ENCODE peak calls at places on chromosomes 7 and 10, in six cellular contexts. O is AML-193; S is prostate gland; A is iPS-NIHi11; X is activated T-cell treated with anti-CD3 and anti-CD28 coated beads, Interleukin-2, amount 50 U/mL, for 72 hours; H is colonic mucosa. I is an unnamed sample.

GRCh38 chr10:92880912-92881311 is 32.6 kb downstream of the EXOC6 start:
- DNase-seq in H (no peak), X (no peak), A (no peak), S (no peak), O (no peak), I (no peak)

GRCh38 chr10:68992721-68993440 is 4.3 kb downstream of the KIFBP start:
- DNase-seq in S (peak; percentile 21), O (no peak), H (no peak), X (no peak), A (no peak), I (no peak)

GRCh38 chr10:90964781-90965462 is 44.0 kb upstream of the ANKRD1 start:
- DNase-seq in O (no peak), H (no peak), X (no peak), S (no peak), A (no peak), I (no peak)

GRCh38 chr7:28329616-28330373 is 82.5 kb upstream of the CREB5 start:
- DNase-seq in X (peak; percentile 23), H (no peak), S (no peak), A (no peak), O (no peak), I (peak; percentile 71)

GRCh38 chr7:134364619-134365037 is 47.9 kb upstream of the SLC35B4 start:
- DNase-seq in H (no peak), A (no peak), O (no peak), X (no peak), S (no peak), I (no peak)

GRCh38 chr7:45514944-45515343 is 59.2 kb upstream of the ADCY1 start:
- DNase-seq in S (no peak), H (no peak), X (no peak), O (no peak), A (no peak), I (no peak)

GRCh38 chr10:69232736-69233135 is 12.6 kb downstream of the HKDC1 start:
- DNase-seq in X (peak; percentile 14), A (no peak), S (no peak), O (no peak), H (peak; percentile 76), I (no peak)

GRCh38 chr7:130844811-130845580 is 111.0 kb upstream of the KLF14 start:
- DNase-seq in S (no peak), X (no peak), H (no peak), O (no peak), A (no peak), I (no peak)

GRCh38 chr7:130425798-130426197 is 15.0 kb downstream of the CEP41 start:
- DNase-seq in O (no peak), X (no peak), S (no peak), A (no peak), H (no peak), I (no peak)

GRCh38 chr7:114973147-114973546 is 51.3 kb downstream of the MDFIC start:
- DNase-seq in S (no peak), O (no peak), A (no peak), X (no peak), H (no peak), I (no peak)

GRCh38 chr7:77674878-77675277 is 21.4 kb upstream of the RSBN1L start:
- DNase-seq in H (peak; percentile 79), S (no peak), A (no peak), O (no peak), X (no peak), I (no peak)

GRCh38 chr7:105097619-105098018 is 83.6 kb downstream of the KMT2E start:
- DNase-seq in H (no peak), X (no peak), S (no peak), A (no peak), O (no peak), I (no peak)

GRCh38 chr7:116166167-116166566 is 44.2 kb upstream of the TES start:
- DNase-seq in X (no peak), O (peak; percentile 11), S (no peak), H (no peak), A (no peak), I (no peak)

GRCh38 chr10:127364034-127364433 is 167.6 kb upstream of the INSYN2A start:
- DNase-seq in S (no peak), H (no peak), O (no peak), A (no peak), X (no peak), I (no peak)

GRCh38 chr10:24751716-24752115 is 28.0 kb upstream of the ARHGAP21 start:
- DNase-seq in X (no peak), O (no peak), A (no peak), S (no peak), H (no peak), I (no peak)

GRCh38 chr10:3972460-3973366 is 187.7 kb upstream of the KLF6 start:
- DNase-seq in O (no peak), A (no peak), X (peak; percentile 62), H (no peak), S (no peak), I (no peak)

GRCh38 chr10:91196268-91197043 is 24.0 kb upstream of the PCGF5 start:
- DNase-seq in H (no peak), O (no peak), X (no peak), A (no peak), S (no peak), I (no peak)

GRCh38 chr10:16644146-16644545 is 122.5 kb upstream of the C1QL3 start:
- DNase-seq in H (no peak), A (no peak), S (no peak), O (no peak), X (no peak), I (no peak)

GRCh38 chr10:3408603-3409365 is 236.2 kb upstream of the PITRM1 start:
- DNase-seq in O (no peak), H (no peak), S (no peak), X (no peak), A (no peak), I (no peak)

GRCh38 chr10:108957681-108958080 is 965.6 kb downstream of the XPNPEP1 start:
- DNase-seq in H (no peak), O (no peak), A (no peak), S (no peak), X (no peak), I (no peak)

GRCh38 chr7:42945821-42946615 is 13.8 kb downstream of the MRPL32 start:
- DNase-seq in S (no peak), H (no peak), X (peak; percentile 17), O (no peak), A (no peak), I (peak; percentile 64)

GRCh38 chr10:72353028-72353962 is 1.4 kb downstream of the DNAJB12 start:
- DNase-seq in A (no peak), H (no peak), X (no peak), S (no peak), O (no peak), I (no peak)

GRCh38 chr7:42198974-42199668 is 37.9 kb downstream of the GLI3 start:
- DNase-seq in S (no peak), O (no peak), X (no peak), H (no peak), A (no peak), I (no peak)

GRCh38 chr10:50556238-50557120 is 67.3 kb downstream of the SGMS1 start:
- DNase-seq in X (no peak), H (no peak), O (no peak), A (no peak), S (no peak), I (no peak)

GRCh38 chr7:71795373-71795772 is 616.8 kb downstream of the CALN1 start:
- DNase-seq in X (no peak), A (no peak), H (no peak), S (no peak), O (no peak), I (no peak)

I was measured in MM.1S.